ENCODE peak calls at places on chromosome 12, in four cellular contexts. One of them, this sample, is unnamed.

GRCh38 chr12:57237653-57237951 is 8.1 kb downstream of the SHMT2 start:
- DNase-seq in mucosa of gallbladder: no peak
- DNase-seq in stimulated activated CD4-positive, alpha-beta T cell treated with anti-CD3 and anti-CD28 coated beads, Interleukin-12 subunit alpha, Interleukin-12 subunit beta, amount 100 ng/mL, for 24 hours: no peak
- DNase-seq in anterior cingulate cortex: no peak
- DNase-seq in this sample: no peak

GRCh38 chr12:5554711-5555110 is 122.8 kb downstream of the NTF3 start:
- DNase-seq in mucosa of gallbladder: no peak
- DNase-seq in anterior cingulate cortex: no peak
- DNase-seq in stimulated activated CD4-positive, alpha-beta T cell treated with anti-CD3 and anti-CD28 coated beads, Interleukin-12 subunit alpha, Interleukin-12 subunit beta, amount 100 ng/mL, for 24 hours: no peak
- DNase-seq in this sample: no peak

GRCh38 chr12:1666215-1666614 is 24.7 kb upstream of the ADIPOR2 start:
- DNase-seq in anterior cingulate cortex: no peak
- DNase-seq in stimulated activated CD4-positive, alpha-beta T cell treated with anti-CD3 and anti-CD28 coated beads, Interleukin-12 subunit alpha, Interleukin-12 subunit beta, amount 100 ng/mL, for 24 hours: no peak
- DNase-seq in mucosa of gallbladder: no peak
- DNase-seq in this sample: no peak

GRCh38 chr12:131366261-131366871 is 344.5 kb upstream of the SFSWAP start:
- DNase-seq in stimulated activated CD4-positive, alpha-beta T cell treated with anti-CD3 and anti-CD28 coated beads, Interleukin-12 subunit alpha, Interleukin-12 subunit beta, amount 100 ng/mL, for 24 hours: no peak
- DNase-seq in anterior cingulate cortex: no peak
- DNase-seq in mucosa of gallbladder: no peak
- DNase-seq in this sample: no peak

GRCh38 chr12:21248679-21249078 is 86.0 kb downstream of the SLCO1A2 start:
- DNase-seq in stimulated activated CD4-positive, alpha-beta T cell treated with anti-CD3 and anti-CD28 coated beads, Interleukin-12 subunit alpha, Interleukin-12 subunit beta, amount 100 ng/mL, for 24 hours: no peak
- DNase-seq in anterior cingulate cortex: no peak
- DNase-seq in mucosa of gallbladder: no peak
- DNase-seq in this sample: no peak

GRCh38 chr12:96189781-96190180 is 4.4 kb upstream of the ELK3 start:
- DNase-seq in mucosa of gallbladder: no peak
- DNase-seq in anterior cingulate cortex: no peak
- DNase-seq in stimulated activated CD4-positive, alpha-beta T cell treated with anti-CD3 and anti-CD28 coated beads, Interleukin-12 subunit alpha, Interleukin-12 subunit beta, amount 100 ng/mL, for 24 hours: no peak
- DNase-seq in this sample: no peak

GRCh38 chr12:120669055-120669828 is 17.7 kb upstream of the MLEC start:
- DNase-seq in mucosa of gallbladder: peak
- DNase-seq in stimulated activated CD4-positive, alpha-beta T cell treated with anti-CD3 and anti-CD28 coated beads, Interleukin-12 subunit alpha, Interleukin-12 subunit beta, amount 100 ng/mL, for 24 hours: no peak
- DNase-seq in anterior cingulate cortex: no peak
- DNase-seq in this sample: no peak

GRCh38 chr12:110039085-110039807 is 9.1 kb downstream of the C12orf76 start:
- DNase-seq in mucosa of gallbladder: peak
- DNase-seq in stimulated activated CD4-positive, alpha-beta T cell treated with anti-CD3 and anti-CD28 coated beads, Interleukin-12 subunit alpha, Interleukin-12 subunit beta, amount 100 ng/mL, for 24 hours: no peak
- DNase-seq in anterior cingulate cortex: no peak
- DNase-seq in this sample: no peak

GRCh38 chr12:67147447-67147846 is 121.7 kb upstream of the CAND1 start:
- DNase-seq in stimulated activated CD4-positive, alpha-beta T cell treated with anti-CD3 and anti-CD28 coated beads, Interleukin-12 subunit alpha, Interleukin-12 subunit beta, amount 100 ng/mL, for 24 hours: no peak
- DNase-seq in anterior cingulate cortex: no peak
- DNase-seq in mucosa of gallbladder: no peak
- DNase-seq in this sample: no peak

This sample was measured in putamen.